ENCODE peak calls at places on chromosome 4, in ten cellular contexts. J, O, C, W, M, Q, X, S, Y and D are unnamed samples.

GRCh38 chr4:48651869-48652447 is 128.1 kb downstream of the FRYL start:
- DNase-seq in J (no peak), O (no peak), C (no peak), W (no peak), M (no peak), Q (no peak), X (no peak), S (no peak), Y (no peak), D (no peak)

GRCh38 chr4:1793496-1793840 is 375 bp downstream of the FGFR3 start:
- DNase-seq in J (peak), O (peak), C (no peak), W (peak), M (no peak), Q (no peak), X (peak), S (peak), Y (no peak), D (no peak)

GRCh38 chr4:54959656-54960055 is 165.7 kb downstream of the KDR start:
- DNase-seq in J (no peak), O (no peak), C (no peak), W (no peak), M (no peak), Q (no peak), X (no peak), S (no peak), Y (no peak), D (no peak)

GRCh38 chr4:54473077-54473545 is 184.6 kb upstream of the KIT start:
- DNase-seq in J (no peak), O (peak), C (no peak), W (no peak), M (no peak), Q (no peak), X (no peak), S (peak), Y (no peak), D (no peak)

GRCh38 chr4:129751646-129752045 is 655.7 kb downstream of the C4orf33 start:
- DNase-seq in J (no peak), O (no peak), C (no peak), W (no peak), M (no peak), Q (no peak), X (no peak), S (no peak), Y (no peak), D (no peak)

GRCh38 chr4:142126890-142127497 is 490.6 kb downstream of the IL15 start:
- DNase-seq in J (peak), O (peak), C (peak), W (peak), M (peak), Q (peak), X (peak), S (peak), Y (peak), D (no peak)

GRCh38 chr4:108851346-108851745 is 88.5 kb upstream of the ETNPPL start:
- DNase-seq in J (no peak), O (no peak), C (no peak), W (no peak), M (no peak), Q (no peak), X (no peak), S (no peak), Y (no peak), D (no peak)

GRCh38 chr4:8007581-8007980 is 67.9 kb upstream of the AFAP1 start:
- DNase-seq in J (no peak), O (no peak), C (no peak), W (no peak), M (no peak), Q (no peak), X (no peak), S (no peak), Y (no peak), D (no peak)

GRCh38 chr4:155903453-155903852 is at the start of gene TDO2:
- DNase-seq in J (no peak), O (no peak), C (no peak), W (no peak), M (no peak), Q (no peak), X (no peak), S (peak), Y (no peak), D (no peak)

GRCh38 chr4:184232975-184233374 is 15.3 kb upstream of the ENPP6 start:
- DNase-seq in J (no peak), O (no peak), C (no peak), W (no peak), M (no peak), Q (no peak), X (no peak), S (no peak), Y (no peak), D (no peak)

GRCh38 chr4:74919783-74920182 is 13.1 kb upstream of the PARM1 start:
- DNase-seq in J (no peak), O (no peak), C (no peak), W (no peak), M (no peak), Q (no peak), X (no peak), S (no peak), Y (no peak), D (no peak)

GRCh38 chr4:48180234-48180633 is 46.2 kb upstream of the TXK start:
- DNase-seq in J (no peak), O (peak), C (no peak), W (no peak), M (no peak), Q (no peak), X (no peak), S (no peak), Y (no peak), D (no peak)

GRCh38 chr4:61320154-61320553 is 120.0 kb downstream of the ADGRL3 start:
- DNase-seq in J (no peak), O (no peak), C (no peak), W (no peak), M (no peak), Q (no peak), X (no peak), S (no peak), Y (no peak), D (no peak)

GRCh38 chr4:73440653-73441052 is 4.6 kb downstream of the AFP start:
- DNase-seq in J (no peak), O (no peak), C (no peak), W (no peak), M (no peak), Q (no peak), X (no peak), S (no peak), Y (no peak), D (no peak)

GRCh38 chr4:20603671-20604313 is 96.5 kb upstream of the PACRGL start:
- DNase-seq in J (no peak), O (peak), C (no peak), W (no peak), M (no peak), Q (no peak), X (no peak), S (no peak), Y (no peak), D (no peak)

GRCh38 chr4:143241892-143242291 is 57.2 kb downstream of the USP38 start:
- DNase-seq in J (peak), O (peak), C (no peak), W (no peak), M (no peak), Q (peak), X (no peak), S (peak), Y (no peak), D (no peak)

GRCh38 chr4:8595237-8596087 is 2.9 kb downstream of the CPZ start:
- DNase-seq in J (no peak), O (peak), C (no peak), W (no peak), M (no peak), Q (no peak), X (no peak), S (peak), Y (no peak), D (no peak)

GRCh38 chr4:18689308-18689915 is 667.9 kb upstream of the LCORL start:
- DNase-seq in J (peak), O (peak), C (peak), W (peak), M (peak), Q (peak), X (no peak), S (peak), Y (peak), D (peak)

GRCh38 chr4:47349323-47349722 is 114.2 kb downstream of the COMMD8 start:
- DNase-seq in J (no peak), O (no peak), C (no peak), W (no peak), M (peak), Q (no peak), X (no peak), S (no peak), Y (no peak), D (no peak)

GRCh38 chr4:140743194-140743931 is 12.8 kb downstream of the TBC1D9 start:
- DNase-seq in J (no peak), O (peak), C (no peak), W (peak), M (no peak), Q (peak), X (no peak), S (peak), Y (peak), D (no peak)

GRCh38 chr4:985123-985830 is 1.6 kb upstream of the IDUA start:
- DNase-seq in J (peak), O (peak), C (no peak), W (peak), M (no peak), Q (no peak), X (peak), S (peak), Y (no peak), D (no peak)

GRCh38 chr4:142095886-142096605 is 459.7 kb downstream of the IL15 start:
- DNase-seq in J (no peak), O (peak), C (no peak), W (no peak), M (peak), Q (no peak), X (peak), S (no peak), Y (peak), D (peak)

GRCh38 chr4:56876264-56876663 is 31.4 kb upstream of the REST start:
- DNase-seq in J (no peak), O (no peak), C (no peak), W (no peak), M (no peak), Q (no peak), X (no peak), S (no peak), Y (no peak), D (no peak)

GRCh38 chr4:48114396-48114795 is 19.7 kb downstream of the TXK start:
- DNase-seq in J (no peak), O (no peak), C (no peak), W (no peak), M (no peak), Q (no peak), X (no peak), S (no peak), Y (no peak), D (no peak)

GRCh38 chr4:101033986-101034385 is 313.3 kb downstream of the PPP3CA start:
- DNase-seq in J (no peak), O (no peak), C (no peak), W (no peak), M (no peak), Q (no peak), X (no peak), S (no peak), Y (no peak), D (no peak)

GRCh38 chr4:158169516-158169915 is 3.3 kb downstream of the GASK1B start:
- DNase-seq in J (no peak), O (no peak), C (no peak), W (no peak), M (no peak), Q (no peak), X (no peak), S (no peak), Y (no peak), D (no peak)

GRCh38 chr4:234178-234577 is 71.1 kb downstream of the ZNF732 start:
- DNase-seq in J (no peak), O (no peak), C (no peak), W (no peak), M (no peak), Q (no peak), X (no peak), S (no peak), Y (no peak), D (no peak)

GRCh38 chr4:105620640-105621323 is 68.4 kb downstream of the ARHGEF38 start:
- DNase-seq in J (no peak), O (peak), C (no peak), W (no peak), M (no peak), Q (no peak), X (peak), S (peak), Y (no peak), D (no peak)

GRCh38 chr4:140789752-140790151 is 33.6 kb upstream of the TBC1D9 start:
- DNase-seq in J (no peak), O (peak), C (no peak), W (no peak), M (peak), Q (no peak), X (no peak), S (no peak), Y (no peak), D (no peak)

GRCh38 chr4:105895609-105896460 is 564 bp downstream of the NPNT start:
- DNase-seq in J (peak), O (no peak), C (peak), W (peak), M (no peak), Q (no peak), X (peak), S (peak), Y (no peak), D (peak)

GRCh38 chr4:155964016-155964891 is 10.6 kb upstream of the CTSO start:
- DNase-seq in J (no peak), O (no peak), C (no peak), W (no peak), M (no peak), Q (no peak), X (no peak), S (no peak), Y (no peak), D (no peak)

GRCh38 chr4:118883861-118884260 is 4.8 kb upstream of the SYNPO2 start:
- DNase-seq in J (no peak), O (no peak), C (no peak), W (no peak), M (no peak), Q (peak), X (no peak), S (no peak), Y (no peak), D (no peak)
- TF ChIP-seq CTCF in J (no peak), O (no peak), C (no peak), W (no peak), M (peak), Q (peak), X (no peak), S (peak), Y (no peak), D (no peak)

GRCh38 chr4:117699595-117699994 is 334.7 kb upstream of the NDST3 start:
- DNase-seq in J (no peak), O (no peak), C (no peak), W (no peak), M (no peak), Q (no peak), X (no peak), S (no peak), Y (no peak), D (no peak)

GRCh38 chr4:117702353-117702752 is 331.9 kb upstream of the NDST3 start:
- DNase-seq in J (no peak), O (no peak), C (no peak), W (no peak), M (no peak), Q (no peak), X (no peak), S (no peak), Y (no peak), D (no peak)

GRCh38 chr4:117700111-117700892 is 334.0 kb upstream of the NDST3 start:
- DNase-seq in J (no peak), O (peak), C (no peak), W (peak), M (peak), Q (peak), X (no peak), S (no peak), Y (no peak), D (no peak)
- TF ChIP-seq CTCF in J (no peak), O (peak), C (no peak), W (no peak), M (peak), Q (peak), X (no peak), S (peak), Y (no peak), D (no peak)

GRCh38 chr4:163548481-163549243 is 54.2 kb downstream of the TMA16 start:
- DNase-seq in J (no peak), O (peak), C (peak), W (peak), M (no peak), Q (peak), X (no peak), S (peak), Y (no peak), D (no peak)
- TF ChIP-seq CTCF in J (no peak), O (peak), C (peak), W (peak), M (peak), Q (peak), X (peak), S (peak), Y (no peak), D (no peak)

GRCh38 chr4:175253184-175253902 is 335.2 kb downstream of the ADAM29 start:
- DNase-seq in J (no peak), O (peak), C (no peak), W (no peak), M (no peak), Q (peak), X (no peak), S (no peak), Y (no peak), D (no peak)
- TF ChIP-seq CTCF in J (no peak), O (peak), C (no peak), W (no peak), M (no peak), Q (peak), X (no peak), S (peak), Y (no peak), D (no peak)

DNA sequence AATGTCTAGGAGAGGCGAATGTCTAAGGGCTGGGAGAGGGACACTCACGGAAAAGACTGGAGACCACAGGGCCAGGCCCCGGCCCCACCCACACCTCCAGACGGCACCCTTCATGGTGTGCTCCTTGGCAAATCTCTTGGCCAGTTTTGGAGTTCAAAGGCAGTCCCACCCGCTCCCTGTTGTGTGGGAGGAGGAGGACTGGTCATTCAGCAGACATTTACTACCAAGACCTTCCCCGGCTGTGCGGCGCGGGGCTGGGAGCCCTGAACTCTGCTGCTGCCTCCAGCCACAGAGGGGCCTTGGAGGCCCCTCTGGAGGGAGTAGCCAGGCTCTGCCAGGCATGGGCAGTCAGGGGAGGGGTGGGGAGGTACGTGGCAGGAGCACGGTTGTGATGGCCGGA is 8.7 kb upstream of the TBC1D14 start:
- DNase-seq in J (no peak), O (no peak), C (no peak), W (no peak), M (no peak), Q (no peak), X (no peak), S (no peak), Y (no peak), D (no peak)
- TF ChIP-seq CTCF in J (no peak), O (no peak), C (no peak), W (no peak), M (no peak), Q (no peak), X (no peak), S (no peak), Y (no peak), D (no peak)